ENCODE peak calls at places on chromosomes 16 and 17, in six cellular contexts. M is NAMALWA; E is NCI-H1092 treated with DMSO at 0.1 percent for 48 hours; Y is activated naive CD8-positive, alpha-beta T cell treated with anti-CD3 and anti-CD28 coated beads, Interleukin-2, amount 50 U/mL, for 24 hours; F is EL; T is coronary artery. S is an unnamed sample.

GRCh38 chr16:75003931-75004330 is 5.1 kb downstream of the ZNRF1 start:
- DNase-seq in Y (no peak), T (no peak), M (no peak), E (no peak), F (no peak), S (peak; percentile 44)

GRCh38 chr17:39845052-39845976 is 18.8 kb downstream of the IKZF3 start:
- DNase-seq in T (no peak), E (peak; percentile 49), Y (no peak), F (no peak), M (no peak), S (no peak)

GRCh38 chr16:54651851-54652770 is 278.6 kb upstream of the IRX5 start:
- DNase-seq in Y (no peak), T (no peak), M (no peak), E (no peak), F (no peak), S (no peak)

GRCh38 chr16:26598989-26599785 is 467.5 kb upstream of the C16orf82 start:
- DNase-seq in Y (no peak), M (no peak), E (no peak), F (no peak), T (no peak), S (no peak)

GRCh38 chr16:57480127-57480753 is 6.1 kb downstream of the DOK4 start:
- DNase-seq in M (no peak), Y (no peak), T (peak; percentile 90), F (peak; percentile 79), E (no peak), S (peak; percentile 53)

GRCh38 chr16:83887088-83887487 is 11.8 kb upstream of the MLYCD start:
- DNase-seq in Y (no peak), T (no peak), E (peak; percentile 52), M (peak; percentile 34), F (peak; percentile 36), S (peak; percentile 61)

GRCh38 chr16:27311897-27312303 is 1.9 kb upstream of the IL4R start:
- DNase-seq in F (no peak), T (no peak), Y (no peak), E (no peak), M (no peak), S (no peak)

GRCh38 chr16:88606146-88606757 is 32.1 kb upstream of the IL17C start:
- DNase-seq in F (no peak), E (no peak), T (no peak), Y (no peak), M (no peak), S (no peak)

GRCh38 chr16:85018529-85019236 is 7.3 kb upstream of the ZDHHC7 start:
- DNase-seq in T (no peak), M (no peak), F (no peak), Y (no peak), E (no peak), S (no peak)

GRCh38 chr17:10033982-10034381 is 128.9 kb upstream of the RCVRN start:
- DNase-seq in T (peak; percentile 75), E (no peak), F (no peak), M (peak; percentile 66), Y (no peak), S (no peak)

GRCh38 chr17:72937687-72938086 is 154.8 kb downstream of the SLC39A11 start:
- DNase-seq in E (peak; percentile 12), F (no peak), Y (no peak), M (no peak), T (no peak), S (no peak)

GRCh38 chr17:67659028-67659427 is 58.7 kb upstream of the NOL11 start:
- DNase-seq in T (no peak), M (peak; percentile 18), Y (no peak), F (no peak), E (no peak), S (no peak)

GRCh38 chr17:7740481-7741001 is 23.0 kb downstream of the DNAH2 start:
- DNase-seq in M (no peak), Y (no peak), T (no peak), F (no peak), E (peak; percentile 56), S (no peak)

GRCh38 chr16:87295259-87295658 is 21.9 kb downstream of the C16orf95 start:
- DNase-seq in M (peak; percentile 82), E (no peak), T (no peak), F (peak; percentile 8), Y (no peak), S (no peak)

GRCh38 chr16:83552193-83552592 is 255.6 kb upstream of the HSBP1 start:
- DNase-seq in F (peak; percentile 85), M (no peak), Y (no peak), T (no peak), E (no peak), S (no peak)

GRCh38 chr17:59558953-59559352 is 6.5 kb upstream of the DHX40 start:
- DNase-seq in M (peak; percentile 49), T (no peak), E (no peak), F (no peak), Y (no peak), S (peak; percentile 11)

GRCh38 chr17:29807520-29808361 is 122.3 kb downstream of the SSH2 start:
- DNase-seq in T (no peak), Y (peak; percentile 72), F (peak; percentile 79), M (peak; percentile 78), E (peak; percentile 59), S (peak; percentile 79)

GRCh38 chr17:40564195-40564882 is 933 bp downstream of the CCR7 start:
- DNase-seq in F (no peak), E (no peak), M (no peak), T (peak; percentile 29), Y (peak; percentile 64), S (no peak)

GRCh38 chr16:53946745-53947386 is 242.9 kb downstream of the FTO start:
- DNase-seq in F (no peak), T (no peak), Y (no peak), M (no peak), E (no peak), S (peak; percentile 57)

S was measured in myocyte.